ENCODE peak calls at places on chromosomes 6 and 20, in nine cellular contexts. E, F, B, D, O, M, X, G and Q are unnamed samples.

GRCh38 chr20:32158943-32159660 is 48.4 kb downstream of the PLAGL2 start:
- DNase-seq in M (no peak), X (no peak), D (no peak), G (no peak), O (no peak), E (no peak), B (no peak), F (no peak), Q (no peak)

GRCh38 chr6:138307816-138308727 is 69.6 kb upstream of the SMIM28 start:
- DNase-seq in E (no peak), D (no peak), O (peak), X (peak), F (no peak), B (no peak), G (peak), M (peak), Q (peak)

GRCh38 chr20:40251284-40251932 is 437.6 kb downstream of the MAFB start:
- DNase-seq in X (no peak), E (peak), D (no peak), M (peak), B (peak), F (peak), O (peak), G (no peak), Q (no peak)

GRCh38 chr20:52748235-52748950 is 223.8 kb upstream of the TSHZ2 start:
- DNase-seq in O (no peak), M (no peak), D (no peak), G (no peak), B (no peak), F (no peak), X (no peak), E (no peak), Q (no peak)

GRCh38 chr6:139402935-139403386 is 28.5 kb upstream of the CITED2 start:
- DNase-seq in O (no peak), M (no peak), B (no peak), F (no peak), D (no peak), X (no peak), G (peak), E (peak), Q (no peak)

GRCh38 chr6:84774174-84775158 is 10.1 kb upstream of the TBX18 start:
- DNase-seq in F (peak), D (peak), B (peak), X (peak), M (peak), E (no peak), O (no peak), G (no peak), Q (no peak)

GRCh38 chr20:52924411-52925271 is 47.5 kb upstream of the TSHZ2 start:
- DNase-seq in D (no peak), O (no peak), G (no peak), E (no peak), F (no peak), M (no peak), X (no peak), B (no peak), Q (no peak)

GRCh38 chr20:63106765-63107448 is 100.1 kb upstream of the BHLHE23 start:
- DNase-seq in B (no peak), G (no peak), O (no peak), X (no peak), D (no peak), E (no peak), M (no peak), F (no peak), Q (no peak)

GRCh38 chr6:25227854-25228253 is 51.3 kb upstream of the CARMIL1 start:
- DNase-seq in X (no peak), M (no peak), F (no peak), B (no peak), G (no peak), E (no peak), D (no peak), O (no peak), Q (no peak)

GRCh38 chr6:71473908-71474307 is 185.3 kb downstream of the OGFRL1 start:
- DNase-seq in D (no peak), B (no peak), M (no peak), X (no peak), O (peak), E (peak), G (peak), F (no peak), Q (no peak)

GRCh38 chr20:57442160-57442887 is 51.1 kb downstream of the RBM38 start:
- DNase-seq in B (no peak), O (no peak), D (no peak), F (no peak), M (no peak), G (no peak), E (no peak), X (no peak), Q (no peak)

GRCh38 chr20:44001667-44002596 is 87.3 kb downstream of the TOX2 start:
- DNase-seq in M (no peak), F (no peak), B (no peak), D (no peak), G (no peak), O (peak), X (no peak), E (no peak), Q (no peak)

GRCh38 chr6:56905378-56905777 is 49.5 kb upstream of the BEND6 start:
- DNase-seq in D (no peak), E (no peak), O (no peak), F (no peak), G (no peak), B (no peak), M (no peak), X (no peak), Q (no peak)

GRCh38 chr20:57112448-57112847 is 154.0 kb downstream of the BMP7 start:
- DNase-seq in D (no peak), O (no peak), M (no peak), F (no peak), B (no peak), G (no peak), X (no peak), E (no peak), Q (no peak)

GRCh38 chr20:36235892-36236785 is at the start of gene AAR2:
- DNase-seq in B (peak), X (peak), F (peak), E (peak), O (peak), G (peak), D (peak), M (peak), Q (peak)

GRCh38 chr6:99024089-99024488 is 76.3 kb upstream of the FBXL4 start:
- DNase-seq in D (no peak), B (no peak), F (no peak), M (no peak), O (no peak), X (no peak), G (no peak), E (no peak), Q (no peak)

GRCh38 chr6:42402184-42402583 is 49.5 kb downstream of the TRERF1 start:
- DNase-seq in D (no peak), M (no peak), O (no peak), E (peak), F (no peak), G (peak), X (no peak), B (peak), Q (no peak)

GRCh38 chr20:64050261-64051032 is 1.0 kb upstream of the SOX18 start:
- DNase-seq in F (no peak), M (no peak), E (no peak), B (no peak), G (no peak), X (no peak), O (no peak), D (no peak), Q (no peak)

GRCh38 chr6:50925548-50925947 is 106.9 kb downstream of the TFAP2B start:
- DNase-seq in X (no peak), B (no peak), G (no peak), D (no peak), M (no peak), E (no peak), F (no peak), O (no peak), Q (no peak)

GRCh38 chr20:45822863-45823262 is 4.2 kb downstream of the TNNC2 start:
- DNase-seq in M (peak), E (peak), O (peak), F (no peak), G (no peak), D (no peak), B (peak), X (no peak), Q (no peak)

GRCh38 chr6:15439410-15440022 is 193.6 kb downstream of the JARID2 start:
- DNase-seq in M (peak), B (no peak), G (peak), D (no peak), F (no peak), X (no peak), E (no peak), O (no peak), Q (no peak)

GRCh38 chr20:62133864-62134263 is 9.3 kb downstream of the PSMA7 start:
- DNase-seq in E (no peak), D (no peak), F (no peak), M (peak), O (no peak), X (no peak), B (no peak), G (no peak), Q (no peak)

GRCh38 chr6:112188906-112189305 is 65.5 kb downstream of the LAMA4 start:
- DNase-seq in X (no peak), M (peak), B (no peak), O (no peak), D (no peak), E (no peak), G (peak), F (no peak), Q (no peak)

GRCh38 chr6:3742076-3742425 is 9.5 kb downstream of the PXDC1 start:
- DNase-seq in B (no peak), O (no peak), M (no peak), X (no peak), F (no peak), E (peak), D (no peak), G (no peak), Q (no peak)

GRCh38 chr6:131167773-131168172 is 32.5 kb downstream of the AKAP7 start:
- DNase-seq in X (no peak), B (no peak), D (no peak), O (no peak), G (no peak), M (peak), F (no peak), E (peak), Q (no peak)

GRCh38 chr6:3619201-3619600 is 132.3 kb downstream of the PXDC1 start:
- DNase-seq in M (no peak), D (no peak), G (no peak), O (no peak), E (no peak), X (no peak), F (no peak), B (no peak), Q (no peak)

GRCh38 chr20:38999217-38999616 is 37.1 kb downstream of the DHX35 start:
- DNase-seq in D (no peak), G (no peak), F (no peak), B (no peak), M (no peak), O (no peak), X (no peak), E (no peak), Q (no peak)

GRCh38 chr20:39004508-39004907 is 42.4 kb downstream of the DHX35 start:
- DNase-seq in X (no peak), M (no peak), O (peak), B (peak), F (no peak), D (no peak), G (no peak), E (peak), Q (no peak)

GRCh38 chr20:38995536-38996044 is 33.4 kb downstream of the DHX35 start:
- DNase-seq in D (peak), E (no peak), F (no peak), X (no peak), O (no peak), M (no peak), B (no peak), G (no peak), Q (no peak)

GRCh38 chr20:38997622-38998021 is 35.5 kb downstream of the DHX35 start:
- DNase-seq in X (no peak), M (peak), O (no peak), B (no peak), D (no peak), E (no peak), F (no peak), G (peak), Q (no peak)

GRCh38 chr20:38999965-39000910 is 38.1 kb downstream of the DHX35 start:
- DNase-seq in O (no peak), B (no peak), F (no peak), X (no peak), E (no peak), M (no peak), G (no peak), D (no peak), Q (no peak)
- H3K27ac ChIP-seq in O (no peak), B (no peak), F (no peak), X (no peak), E (no peak), M (no peak), G (no peak), D (no peak), Q (no peak)

DNA sequence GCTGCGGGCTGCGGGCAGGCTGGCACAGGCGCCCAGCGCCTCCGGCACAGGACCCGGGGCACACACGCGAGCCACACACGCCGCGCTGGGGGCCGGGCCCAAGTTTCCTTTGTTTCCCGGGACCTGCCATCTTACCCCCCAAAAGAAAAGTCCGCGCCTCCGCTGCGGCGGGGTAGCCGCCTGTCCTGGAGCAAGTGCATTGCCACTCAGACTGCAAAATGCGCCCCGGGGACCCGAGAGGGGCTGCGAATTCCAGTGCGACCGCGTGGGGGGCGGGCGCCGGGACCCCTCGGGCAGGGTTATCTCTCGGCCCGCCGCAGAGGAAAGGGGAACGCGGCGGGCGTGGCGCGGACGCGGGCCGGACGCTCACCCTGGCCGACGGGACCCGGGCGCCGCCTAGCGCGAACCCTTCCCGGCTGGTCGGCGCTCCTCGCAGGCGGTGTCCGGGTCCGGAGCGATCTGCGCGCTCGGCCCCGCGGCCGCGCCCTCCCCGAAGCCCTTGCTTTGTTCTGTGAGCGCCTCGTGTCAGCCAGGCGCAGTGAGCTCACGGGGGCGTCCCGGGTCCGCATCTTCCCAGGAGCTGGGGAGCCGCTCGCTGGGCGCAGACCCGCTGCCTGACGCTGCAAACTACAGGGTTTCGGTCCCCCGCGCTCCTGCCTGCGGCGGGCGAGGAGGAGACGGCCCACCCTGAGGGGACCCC is 620 bp upstream of the CD24 start:
- DNase-seq in D (no peak), G (peak), M (peak), X (peak), O (peak), E (peak), B (peak), F (peak), Q (no peak)
- H3K27ac ChIP-seq in D (no peak), G (no peak), M (no peak), X (peak), O (peak), E (peak), B (no peak), F (peak), Q (no peak)

DNA sequence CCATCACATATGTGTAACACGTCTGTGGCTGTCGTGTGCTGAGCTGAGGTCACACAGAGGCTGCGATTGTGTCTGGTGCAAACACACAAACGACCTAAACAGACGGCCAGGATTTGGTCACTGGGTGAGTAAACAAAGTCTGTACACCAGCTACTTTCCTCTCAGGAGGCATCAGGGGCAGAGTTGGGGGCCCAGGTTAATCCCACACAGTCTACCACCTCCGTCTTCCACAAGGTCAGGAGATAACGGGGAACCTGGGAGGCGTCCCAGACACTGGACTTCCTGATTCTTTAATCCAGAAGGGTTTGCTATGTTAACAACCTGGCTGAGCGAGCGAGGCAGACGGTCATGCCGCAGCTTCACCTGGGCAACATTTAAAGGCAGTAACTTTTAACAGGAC is 1.5 kb downstream of the DACT2 start:
- DNase-seq in O (no peak), D (no peak), G (no peak), F (no peak), E (no peak), B (no peak), M (no peak), X (no peak), Q (no peak)
- H3K27ac ChIP-seq in O (no peak), D (no peak), G (no peak), F (no peak), E (no peak), B (no peak), M (no peak), X (peak), Q (peak)

DNA sequence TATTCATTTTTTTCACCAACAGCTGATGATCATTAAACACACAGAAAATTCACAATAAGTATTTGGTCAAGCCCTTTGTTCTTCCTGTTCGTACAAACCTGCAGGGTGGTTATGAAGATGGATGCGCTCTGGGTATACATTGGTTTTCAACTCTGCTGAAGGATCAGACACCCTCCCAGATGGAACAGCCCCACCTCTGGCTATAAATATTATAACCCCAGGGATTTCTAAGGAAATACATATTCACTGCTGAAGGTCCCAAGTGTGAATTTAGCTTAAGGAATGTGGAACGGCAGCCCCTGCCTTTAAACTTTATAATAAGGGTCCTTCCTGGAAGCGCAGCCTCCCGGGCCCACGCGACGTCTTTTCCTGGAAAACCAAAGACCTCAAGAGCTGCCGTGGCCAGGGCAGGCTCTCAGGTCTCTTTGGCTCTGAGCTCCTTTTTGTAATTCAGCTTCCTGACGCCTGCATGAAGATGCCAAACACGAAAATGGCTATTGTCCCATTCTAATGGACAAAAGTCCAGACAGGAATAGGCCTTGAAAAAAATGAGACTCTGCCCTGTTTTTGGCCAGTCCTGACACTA is 172.4 kb upstream of the SSTR4 start:
- DNase-seq in X (no peak), G (no peak), F (no peak), E (peak), B (peak), M (no peak), O (no peak), D (no peak), Q (no peak)
- H3K27ac ChIP-seq in X (no peak), G (no peak), F (no peak), E (peak), B (no peak), M (no peak), O (no peak), D (no peak), Q (no peak)

GRCh38 chr6:27158316-27158643 is 89.2 kb upstream of the PRSS16 start:
- DNase-seq in F (no peak), B (no peak), E (no peak), G (no peak), O (no peak), X (no peak), D (no peak), M (no peak), Q (no peak)
- H3K27ac ChIP-seq in F (no peak), B (no peak), E (no peak), G (no peak), O (no peak), X (no peak), D (no peak), M (no peak), Q (no peak)

GRCh38 chr6:104859225-104860146 is at the start of gene HACE1:
- DNase-seq in D (peak), E (peak), O (peak), G (peak), X (peak), M (peak), F (peak), B (peak), Q (peak)
- H3K27ac ChIP-seq in D (peak), E (no peak), O (peak), G (peak), X (peak), M (peak), F (peak), B (peak), Q (peak)

DNA sequence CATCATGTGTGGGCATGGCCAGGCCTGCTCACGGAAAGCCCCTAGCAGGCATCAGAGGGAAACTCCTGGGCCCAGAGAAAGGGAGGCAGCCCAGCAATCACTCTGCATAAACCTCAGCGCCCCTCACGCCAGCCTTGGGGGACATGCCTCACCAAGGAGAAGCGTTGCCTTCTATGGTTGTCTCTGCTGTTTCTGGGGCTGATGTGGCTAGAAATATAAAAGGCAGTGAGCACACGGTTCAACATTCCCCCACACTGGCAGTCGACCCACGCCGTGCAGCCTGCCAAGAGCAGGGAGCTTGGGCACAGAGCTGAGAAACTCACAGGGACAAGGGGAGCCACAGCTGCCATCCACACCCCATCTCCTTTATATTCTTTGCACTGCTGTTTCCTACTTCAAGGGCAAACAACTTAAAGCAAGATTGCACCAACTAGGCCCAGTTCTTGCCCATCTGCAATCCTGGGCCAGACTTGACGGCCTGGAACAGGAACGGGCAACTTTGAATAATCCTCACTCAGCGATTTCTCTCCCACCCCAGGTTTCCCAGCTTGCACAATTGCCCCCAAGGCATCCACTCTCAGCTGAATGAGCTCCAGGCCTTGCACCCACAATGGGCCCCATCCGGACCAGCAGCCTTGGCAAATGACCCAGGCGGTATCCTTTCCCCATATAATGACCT is 35.5 kb upstream of the FOXC1 start:
- DNase-seq in B (no peak), E (no peak), D (no peak), O (no peak), X (no peak), M (no peak), G (no peak), F (no peak), Q (peak)
- H3K27ac ChIP-seq in B (no peak), E (no peak), D (no peak), O (no peak), X (no peak), M (no peak), G (no peak), F (no peak), Q (peak)

DNA sequence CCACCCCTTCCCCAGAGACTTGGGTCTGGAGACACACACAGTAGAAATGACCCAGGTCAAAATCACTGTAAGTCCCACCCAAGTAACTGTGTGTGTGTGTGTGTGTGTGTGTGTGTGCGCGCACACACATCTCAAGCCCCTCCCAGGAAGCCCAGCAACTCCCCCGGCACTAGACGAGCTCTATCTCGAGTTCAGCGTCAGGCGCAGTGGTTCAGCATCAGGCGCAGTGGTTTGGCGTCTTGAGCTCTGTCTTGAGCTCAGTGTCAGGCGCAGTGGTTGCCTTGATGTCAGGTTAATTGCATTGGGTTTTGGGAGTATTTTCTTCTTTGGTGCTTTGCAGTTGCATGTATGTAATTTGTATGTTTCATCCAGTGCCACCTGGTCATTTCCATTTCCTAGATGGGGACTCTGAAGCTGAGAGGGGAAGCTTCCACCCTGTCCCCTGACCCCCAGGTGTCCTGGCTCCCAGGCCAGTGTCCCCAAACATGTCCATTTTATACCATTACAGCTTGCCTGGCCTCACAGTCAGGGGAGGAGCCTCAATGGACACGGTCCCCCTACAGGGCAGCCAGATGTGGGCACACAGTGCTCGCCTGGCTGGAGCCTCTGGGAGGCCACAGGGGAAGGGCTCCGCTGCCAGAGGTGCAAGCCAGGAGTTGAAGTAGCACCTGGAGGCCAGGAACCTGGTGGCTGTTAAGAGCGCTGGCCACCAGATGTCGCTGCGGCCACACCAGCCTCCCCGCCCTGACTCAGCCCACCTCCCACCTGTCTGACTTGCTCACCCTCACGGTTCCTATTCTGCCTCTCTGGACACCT is 107.8 kb downstream of the SULF2 start:
- DNase-seq in O (peak), X (peak), F (peak), B (peak), G (peak), E (peak), D (peak), M (peak), Q (peak)
- H3K27ac ChIP-seq in O (no peak), X (no peak), F (no peak), B (peak), G (no peak), E (no peak), D (no peak), M (no peak), Q (no peak)